ENCODE peak calls at places on chromosomes 4 and X, in eight cellular contexts. C, B, A, Z, Y, D, X and N are unnamed samples.
A peak's percentile ranks its signal among the peaks of the same experiment; 100 is the strongest.

GRCh38 chrX:71632923-71633657 is 14.8 kb upstream of the CXCR3 start:
- DNase-seq in C (no peak), B (no peak), A (no peak), Z (no peak), Y (no peak), D (no peak), X (no peak), N (no peak)

GRCh38 chrX:46929439-46930018 is 17.3 kb downstream of the JADE3 start:
- DNase-seq in C (no peak), B (no peak), A (no peak), Z (no peak), Y (no peak), D (no peak), X (no peak), N (no peak)

GRCh38 chrX:153794897-153795816 is 689 bp downstream of the SSR4 start:
- DNase-seq in C (no peak), B (no peak), A (peak; percentile 37), Z (no peak), Y (peak; percentile 19), D (no peak), X (no peak), N (no peak)

GRCh38 chrX:119602701-119603255 is 3.4 kb downstream of the NKRF start:
- DNase-seq in C (no peak), B (no peak), A (no peak), Z (no peak), Y (no peak), D (no peak), X (no peak), N (no peak)

GRCh38 chr4:163350672-163351071 is 7.0 kb downstream of the NPY5R start:
- DNase-seq in C (no peak), B (no peak), A (no peak), Z (no peak), Y (no peak), D (no peak), X (no peak), N (no peak)

GRCh38 chr4:139223682-139224317 is 46.8 kb upstream of the ELF2 start:
- DNase-seq in C (no peak), B (no peak), A (no peak), Z (no peak), Y (no peak), D (no peak), X (no peak), N (no peak)

GRCh38 chr4:99134586-99134985 is 9.5 kb downstream of the ADH4 start:
- DNase-seq in C (no peak), B (no peak), A (no peak), Z (no peak), Y (no peak), D (no peak), X (no peak), N (no peak)

GRCh38 chr4:118846981-118847380 is 11.1 kb upstream of the SEC24D start:
- DNase-seq in C (no peak), B (no peak), A (no peak), Z (no peak), Y (no peak), D (no peak), X (no peak), N (no peak)

GRCh38 chr4:128228778-128229457 is 58.7 kb downstream of the PGRMC2 start:
- DNase-seq in C (no peak), B (no peak), A (no peak), Z (no peak), Y (no peak), D (no peak), X (no peak), N (no peak)

GRCh38 chr4:173519130-173520101 is 10.6 kb downstream of the HAND2 start:
- DNase-seq in C (no peak), B (no peak), A (peak; percentile 38), Z (no peak), Y (no peak), D (no peak), X (no peak), N (no peak)

GRCh38 chrX:10828640-10829039 is 208.3 kb upstream of the MID1 start:
- DNase-seq in C (no peak), B (no peak), A (no peak), Z (no peak), Y (peak; percentile 9), D (no peak), X (peak; percentile 36), N (no peak)

GRCh38 chr4:2068198-2068470 is 9.0 kb downstream of the NAT8L start:
- DNase-seq in C (no peak), B (no peak), A (no peak), Z (no peak), Y (no peak), D (no peak), X (no peak), N (no peak)

DNA sequence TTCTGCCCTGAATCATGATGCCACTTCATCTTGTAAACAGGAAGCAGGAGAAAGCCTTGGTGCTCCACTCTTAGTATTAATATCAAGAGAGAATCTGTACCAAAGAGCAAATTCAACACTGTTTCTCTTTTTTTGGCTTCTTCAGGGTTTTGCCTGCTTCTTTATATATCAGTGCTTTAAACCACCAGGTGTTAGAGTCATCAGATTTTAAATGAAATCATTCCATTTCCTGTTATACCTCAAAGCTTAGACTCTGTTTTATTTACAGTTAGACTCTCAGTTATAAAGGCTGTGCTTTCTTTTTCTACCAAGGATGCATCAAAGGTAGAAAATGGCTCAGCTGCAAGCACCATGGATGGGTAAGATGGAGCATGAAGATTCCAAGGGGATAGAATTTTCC is 350.9 kb downstream of the CAMK2D start:
- DNase-seq in C (no peak), B (no peak), A (no peak), Z (no peak), Y (no peak), D (no peak), X (no peak), N (no peak)
- H3K27ac ChIP-seq in C (no peak overlapping the region), B (no peak overlapping the region), A (no peak overlapping the region), Z (no peak overlapping the region), Y (no peak overlapping the region), D (no peak overlapping the region), X (no peak overlapping the region), N (no peak overlapping the region)

DNA sequence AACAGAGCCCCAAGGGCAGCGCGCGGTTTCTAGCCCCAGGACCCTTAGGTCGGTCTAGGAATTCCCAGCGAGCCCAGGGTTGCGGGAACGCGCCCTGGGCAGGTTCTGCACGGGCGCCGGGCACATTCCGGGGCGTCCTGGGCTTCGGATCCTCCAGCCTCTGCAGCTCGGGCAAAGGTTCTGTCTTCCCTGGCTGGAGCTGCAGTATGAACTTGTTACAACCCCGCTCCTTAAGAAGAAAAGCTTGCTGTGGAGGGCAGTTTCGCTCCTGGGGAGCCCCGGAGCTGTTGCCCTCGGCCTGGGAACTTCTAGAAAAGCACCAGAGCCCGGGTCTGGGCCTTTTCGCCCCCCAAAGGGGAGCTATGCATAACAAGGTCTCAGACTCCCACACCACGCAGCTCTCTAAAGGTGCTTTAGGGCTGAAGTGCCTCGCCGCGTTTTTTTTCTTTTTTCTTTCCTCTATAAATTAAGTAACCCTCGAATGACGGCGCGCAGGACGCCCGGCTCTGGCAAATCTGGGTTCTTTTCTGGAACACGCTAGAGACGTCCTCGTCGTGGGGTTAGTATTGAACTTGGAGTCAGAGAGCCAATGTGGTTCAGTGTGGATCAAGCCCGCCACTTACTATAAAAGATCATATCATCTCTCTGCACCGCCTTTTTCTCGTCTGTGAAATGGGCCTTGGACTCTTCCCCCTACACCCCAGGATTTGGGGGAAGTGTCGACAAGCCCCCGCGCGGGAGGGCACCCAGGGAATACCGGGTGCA is 5.7 kb downstream of the MSX1 start:
- DNase-seq in C (no peak), B (no peak), A (no peak), Z (no peak), Y (no peak), D (no peak), X (no peak), N (no peak)
- H3K27me3 ChIP-seq in C (peaks cover 100% of the 10 kb centered on the region), B (peaks cover 29% of the 10 kb centered on the region), A (peaks cover 85% of the 10 kb centered on the region), Z (peaks cover 89% of the 10 kb centered on the region), Y (peaks cover 100% of the 10 kb centered on the region), D (peaks cover 100% of the 10 kb centered on the region), X (peaks cover 99% of the 10 kb centered on the region), N (peaks cover 93% of the 10 kb centered on the region)

GRCh38 chrX:115898382-115899001 is 272.1 kb upstream of the AGTR2 start:
- DNase-seq in C (no peak), B (no peak), A (no peak), Z (peak; percentile 93), Y (peak; percentile 89), D (no peak), X (peak; percentile 79), N (peak; percentile 78)

GRCh38 chrX:115896362-115896761 is 274.2 kb upstream of the AGTR2 start:
- DNase-seq in C (no peak), B (no peak), A (no peak), Z (no peak), Y (no peak), D (no peak), X (no peak), N (no peak)

GRCh38 chrX:115895678-115896329 is 274.7 kb upstream of the AGTR2 start:
- DNase-seq in C (no peak), B (no peak), A (no peak), Z (peak; percentile 22), Y (no peak), D (no peak), X (no peak), N (no peak)

GRCh38 chrX:115900425-115900824 is 270.1 kb upstream of the AGTR2 start:
- DNase-seq in C (no peak), B (no peak), A (no peak), Z (no peak), Y (no peak), D (no peak), X (no peak), N (no peak)

DNA sequence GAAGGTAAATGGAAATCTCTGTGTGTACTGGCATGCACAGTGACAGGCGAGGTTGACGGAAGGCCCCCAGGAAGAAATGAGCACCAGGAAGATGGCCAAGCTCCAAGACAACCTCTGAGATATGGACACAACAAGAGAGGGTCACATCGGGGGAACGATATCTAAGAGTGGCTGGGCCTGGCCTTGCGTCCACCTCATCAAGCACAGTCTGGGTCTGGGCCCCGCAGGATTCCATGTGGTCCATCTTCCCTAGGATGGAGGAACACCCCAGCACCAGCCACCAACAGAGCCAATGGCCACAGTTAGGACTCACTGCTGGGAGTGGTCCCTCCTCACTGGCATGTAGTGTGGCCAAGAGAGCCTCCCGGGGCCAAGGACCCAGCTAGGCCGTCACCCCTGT is 272.6 kb upstream of the AGTR2 start:
- DNase-seq in C (no peak), B (no peak), A (no peak), Z (no peak), Y (no peak), D (no peak), X (no peak), N (no peak)
- TF ChIP-seq CTCF in C (no peak), B (no peak), A (no peak), Z (no peak), Y (no peak), D (no peak), X (no peak), N (no peak)

DNA sequence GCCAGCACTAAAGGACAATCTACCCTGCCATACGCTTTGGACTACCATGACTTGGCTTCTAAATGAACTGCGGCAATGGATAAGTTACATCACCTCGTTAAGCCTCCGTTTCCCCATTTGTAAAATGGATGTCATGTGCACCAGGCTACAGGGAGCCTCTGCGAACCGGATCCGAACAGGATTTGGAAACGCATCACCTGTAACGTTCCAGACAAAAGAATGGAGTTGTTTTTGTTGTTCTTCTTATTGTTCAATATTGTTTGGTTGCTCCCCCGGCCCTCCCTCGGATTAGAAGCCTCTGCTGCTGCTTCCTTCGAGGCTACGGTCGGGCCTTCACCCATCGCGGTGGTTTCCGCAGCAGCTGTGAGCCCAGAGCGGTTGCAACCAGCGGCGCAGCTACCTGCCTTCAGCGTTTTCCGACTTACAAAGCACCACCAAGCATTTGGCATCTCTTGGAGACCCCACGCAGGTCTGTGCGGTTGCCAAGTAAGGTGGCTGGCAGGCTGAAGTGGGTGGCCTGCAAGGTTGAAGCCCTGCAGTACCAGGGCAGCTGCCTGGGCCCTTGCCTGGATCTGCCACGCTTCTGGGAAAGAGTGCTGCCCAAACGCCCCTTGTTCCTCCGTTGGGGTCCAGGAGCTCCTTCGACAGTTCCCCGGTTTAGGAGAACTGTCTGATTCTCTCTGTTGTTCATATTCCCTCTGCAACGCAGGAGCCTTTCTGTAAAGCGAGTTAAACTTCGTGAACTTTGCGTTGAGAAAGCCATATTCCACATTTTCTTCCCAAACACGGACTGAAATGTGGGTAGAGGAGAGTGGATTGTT is 7.1 kb downstream of the NKX3-2 start:
- DNase-seq in C (no peak), B (no peak), A (no peak), Z (no peak), Y (no peak), D (no peak), X (no peak), N (no peak)
- H3K27ac ChIP-seq in C (no peak overlapping the region), B (no peak overlapping the region), A (no peak overlapping the region), Z (no peak overlapping the region), Y (peak overlapping the region; percentile 88), D (no peak overlapping the region), X (no peak overlapping the region), N (no peak overlapping the region)